ENCODE peak calls at places on chromosomes 13 and 19, in four cellular contexts. One of them, this sample, is unnamed.

GRCh38 chr19:45889210-45889885 is 3.4 kb upstream of the IRF2BP1 start:
- DNase-seq in heart left ventricle: no peak
- DNase-seq in A549: no peak
- DNase-seq in tibial nerve: no peak
- DNase-seq in this sample: no peak

GRCh38 chr19:4967738-4968461 is 1.0 kb upstream of the KDM4B start:
- DNase-seq in heart left ventricle: no peak
- DNase-seq in A549: no peak
- DNase-seq in tibial nerve: no peak
- DNase-seq in this sample: no peak

GRCh38 chr19:6473652-6474051 is 7.9 kb downstream of the DENND1C start:
- DNase-seq in heart left ventricle: no peak
- DNase-seq in A549: no peak
- DNase-seq in tibial nerve: no peak
- DNase-seq in this sample: no peak

GRCh38 chr13:44969858-44970484 is 19.3 kb downstream of the NUFIP1 start:
- DNase-seq in heart left ventricle: no peak
- DNase-seq in A549: peak; percentile 13
- DNase-seq in tibial nerve: no peak
- DNase-seq in this sample: no peak

GRCh38 chr13:92377396-92377795 is 849.2 kb upstream of the GPC6 start:
- DNase-seq in heart left ventricle: no peak
- DNase-seq in A549: no peak
- DNase-seq in tibial nerve: no peak
- DNase-seq in this sample: no peak

GRCh38 chr19:18496167-18496979 is 25.5 kb downstream of the ELL start:
- DNase-seq in heart left ventricle: no peak
- DNase-seq in A549: no peak
- DNase-seq in tibial nerve: no peak
- DNase-seq in this sample: peak; percentile 78

GRCh38 chr19:5060591-5061339 is 91.9 kb downstream of the KDM4B start:
- DNase-seq in heart left ventricle: no peak
- DNase-seq in A549: no peak
- DNase-seq in tibial nerve: no peak
- DNase-seq in this sample: no peak

GRCh38 chr19:18842166-18842565 is 10.4 kb downstream of the UPF1 start:
- DNase-seq in heart left ventricle: no peak
- DNase-seq in A549: no peak
- DNase-seq in tibial nerve: no peak
- DNase-seq in this sample: no peak

GRCh38 chr13:84400711-84401110 is 518.4 kb upstream of the SLITRK1 start:
- DNase-seq in heart left ventricle: no peak
- DNase-seq in A549: no peak
- DNase-seq in tibial nerve: no peak
- DNase-seq in this sample: peak; percentile 20

GRCh38 chr19:45424191-45425058 is 708 bp upstream of the ERCC1 start:
- DNase-seq in heart left ventricle: peak; percentile 72
- DNase-seq in A549: peak; percentile 96
- DNase-seq in tibial nerve: no peak
- DNase-seq in this sample: peak; percentile 59

GRCh38 chr19:39138221-39139211 is 12.9 kb downstream of the PAK4 start:
- DNase-seq in heart left ventricle: no peak
- DNase-seq in A549: no peak
- DNase-seq in tibial nerve: no peak
- DNase-seq in this sample: no peak

GRCh38 chr19:46265217-46265828 is 31.5 kb upstream of the HIF3A start:
- DNase-seq in heart left ventricle: peak; percentile 38
- DNase-seq in A549: peak; percentile 91
- DNase-seq in tibial nerve: no peak
- DNase-seq in this sample: peak; percentile 35

GRCh38 chr13:79075703-79076102 is 330.4 kb downstream of the RBM26 start:
- DNase-seq in heart left ventricle: no peak
- DNase-seq in A549: no peak
- DNase-seq in tibial nerve: no peak
- DNase-seq in this sample: no peak

GRCh38 chr19:18098891-18099622 is 1.5 kb downstream of the MAST3 start:
- DNase-seq in heart left ventricle: no peak
- DNase-seq in A549: no peak
- DNase-seq in tibial nerve: no peak
- DNase-seq in this sample: no peak

GRCh38 chr13:111399776-111400505 is 79.5 kb downstream of the TEX29 start:
- DNase-seq in heart left ventricle: no peak
- DNase-seq in A549: no peak
- DNase-seq in tibial nerve: no peak
- DNase-seq in this sample: no peak

GRCh38 chr19:14318873-14319272 is 62.4 kb upstream of the ADGRE5 start:
- DNase-seq in heart left ventricle: no peak
- DNase-seq in A549: no peak
- DNase-seq in tibial nerve: no peak
- DNase-seq in this sample: no peak

GRCh38 chr13:22212576-22212975 is 541.7 kb downstream of the FGF9 start:
- DNase-seq in heart left ventricle: no peak
- DNase-seq in A549: no peak
- DNase-seq in tibial nerve: no peak
- DNase-seq in this sample: no peak

GRCh38 chr13:46184277-46184699 is 2.3 kb upstream of the LCP1 start:
- DNase-seq in heart left ventricle: peak; percentile 31
- DNase-seq in A549: peak; percentile 10
- DNase-seq in tibial nerve: no peak
- DNase-seq in this sample: peak; percentile 11

GRCh38 chr13:113299951-113300350 is 2.9 kb downstream of the LAMP1 start:
- DNase-seq in heart left ventricle: no peak
- DNase-seq in A549: no peak
- DNase-seq in tibial nerve: no peak
- DNase-seq in this sample: no peak

GRCh38 chr13:33204130-33204927 is 81.2 kb downstream of the STARD13 start:
- DNase-seq in heart left ventricle: peak; percentile 90
- DNase-seq in A549: no peak
- DNase-seq in tibial nerve: peak; percentile 53
- DNase-seq in this sample: no peak

GRCh38 chr13:44903596-44903995 is 85.7 kb downstream of the NUFIP1 start:
- DNase-seq in heart left ventricle: peak; percentile 84
- DNase-seq in A549: no peak
- DNase-seq in tibial nerve: peak; percentile 85
- DNase-seq in this sample: no peak

GRCh38 chr19:45195764-45196163 is 17.2 kb downstream of the BLOC1S3 start:
- DNase-seq in heart left ventricle: no peak
- DNase-seq in A549: no peak
- DNase-seq in tibial nerve: no peak
- DNase-seq in this sample: no peak

GRCh38 chr13:106362637-106363036 is 172.8 kb downstream of the EFNB2 start:
- DNase-seq in heart left ventricle: no peak
- DNase-seq in A549: no peak
- DNase-seq in tibial nerve: no peak
- DNase-seq in this sample: no peak

GRCh38 chr13:53242015-53242414 is 213.4 kb downstream of the OLFM4 start:
- DNase-seq in heart left ventricle: no peak
- DNase-seq in A549: no peak
- DNase-seq in tibial nerve: no peak
- DNase-seq in this sample: no peak

GRCh38 chr13:63741029-63741813 is 2325.6 kb upstream of the PCDH20 start:
- DNase-seq in heart left ventricle: no peak
- DNase-seq in A549: no peak
- DNase-seq in tibial nerve: no peak
- DNase-seq in this sample: no peak

GRCh38 chr19:28836366-28836765 is 376.6 kb downstream of the UQCRFS1 start:
- DNase-seq in heart left ventricle: no peak
- DNase-seq in A549: no peak
- DNase-seq in tibial nerve: no peak
- DNase-seq in this sample: no peak

GRCh38 chr13:51019026-51019425 is 92.0 kb downstream of the C13orf42 start:
- DNase-seq in heart left ventricle: no peak
- DNase-seq in A549: no peak
- DNase-seq in tibial nerve: no peak
- DNase-seq in this sample: no peak

GRCh38 chr19:58346961-58347929 is 6.0 kb downstream of the A1BG start:
- DNase-seq in heart left ventricle: peak; percentile 60
- DNase-seq in A549: peak; percentile 65
- DNase-seq in tibial nerve: peak; percentile 21
- DNase-seq in this sample: peak; percentile 83

GRCh38 chr13:95902736-95903135 is 150.5 kb downstream of the UGGT2 start:
- DNase-seq in heart left ventricle: no peak
- DNase-seq in A549: no peak
- DNase-seq in tibial nerve: no peak
- DNase-seq in this sample: no peak

GRCh38 chr13:83691966-83692365 is 190.3 kb downstream of the SLITRK1 start:
- DNase-seq in heart left ventricle: no peak
- DNase-seq in A549: no peak
- DNase-seq in tibial nerve: no peak
- DNase-seq in this sample: no peak

GRCh38 chr19:42132030-42132628 is at the start of gene POU2F2:
- DNase-seq in heart left ventricle: peak; percentile 66
- DNase-seq in A549: no peak
- DNase-seq in tibial nerve: no peak
- DNase-seq in this sample: no peak
- TF ChIP-seq POLR2A in heart left ventricle: no peak
- TF ChIP-seq POLR2A in A549: no peak
- TF ChIP-seq POLR2A in tibial nerve: no peak
- TF ChIP-seq POLR2A in this sample: no peak

GRCh38 chr19:47352095-47352494 is 3.0 kb downstream of the DHX34 start:
- DNase-seq in heart left ventricle: no peak
- DNase-seq in A549: no peak
- DNase-seq in tibial nerve: no peak
- DNase-seq in this sample: no peak

GRCh38 chr19:47351545-47351944 is 2.4 kb downstream of the DHX34 start:
- DNase-seq in heart left ventricle: no peak
- DNase-seq in A549: peak; percentile 60
- DNase-seq in tibial nerve: no peak
- DNase-seq in this sample: no peak

GRCh38 chr19:47353307-47353712 is 4.2 kb downstream of the DHX34 start:
- DNase-seq in heart left ventricle: peak; percentile 67
- DNase-seq in A549: no peak
- DNase-seq in tibial nerve: no peak
- DNase-seq in this sample: no peak

GRCh38 chr19:47350599-47350998 is 1.5 kb downstream of the DHX34 start:
- DNase-seq in heart left ventricle: no peak
- DNase-seq in A549: no peak
- DNase-seq in tibial nerve: no peak
- DNase-seq in this sample: no peak

DNA sequence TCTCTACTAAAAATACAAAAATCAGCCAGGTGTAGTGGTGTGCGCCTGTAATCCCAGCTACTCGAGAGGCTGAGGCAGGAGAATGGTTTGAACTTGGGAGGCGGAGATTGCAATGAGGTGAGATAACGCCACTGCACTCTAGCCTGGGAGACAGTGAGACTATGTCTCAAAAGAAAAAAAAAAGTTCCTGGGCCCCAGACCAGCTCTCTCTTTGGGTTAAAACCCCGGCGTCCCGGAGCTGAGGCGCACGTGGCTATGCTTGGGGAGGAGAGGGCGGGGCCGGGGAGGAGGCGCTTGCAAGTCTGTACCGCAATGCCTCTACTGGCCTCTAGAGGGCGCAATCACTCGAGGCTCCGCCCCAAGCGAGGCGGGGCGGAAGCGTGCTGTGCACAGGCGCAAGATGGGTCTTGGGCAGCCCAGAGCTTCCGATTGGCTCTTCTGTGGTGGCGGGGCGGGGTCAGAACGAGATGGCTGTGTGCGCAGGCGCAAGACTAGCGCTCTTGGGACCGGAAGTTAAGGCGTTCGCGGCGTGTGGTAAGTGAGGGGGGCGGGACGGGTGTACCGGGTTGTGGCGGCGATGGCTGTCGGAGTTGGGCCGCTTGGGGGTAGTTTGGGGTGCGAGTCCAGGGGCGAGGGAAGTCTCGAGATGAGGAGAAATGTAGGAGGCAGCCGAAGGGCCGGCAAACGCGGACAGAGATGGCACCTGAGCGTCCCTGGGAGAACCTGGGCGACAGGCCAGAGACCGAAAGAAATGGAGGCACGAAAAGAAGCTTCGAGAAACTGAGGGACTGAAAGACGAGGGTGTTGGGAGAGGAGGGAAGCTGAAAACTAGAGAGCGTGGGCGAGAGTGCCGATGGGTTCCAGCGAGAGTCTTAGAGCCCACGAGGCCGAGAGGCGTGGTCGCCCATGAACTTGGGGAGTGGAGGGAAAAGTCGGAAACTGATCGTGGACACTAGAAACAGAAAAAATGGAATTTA is at the start of gene DHX34:
- DNase-seq in heart left ventricle: peak; percentile 98
- DNase-seq in A549: peak; percentile 100
- DNase-seq in tibial nerve: peak; percentile 97
- DNase-seq in this sample: peak; percentile 90
- TF ChIP-seq POLR2A in heart left ventricle: peak; percentile 72
- TF ChIP-seq POLR2A in A549: peak; percentile 91
- TF ChIP-seq POLR2A in tibial nerve: peak; percentile 67
- TF ChIP-seq POLR2A in this sample: peak; percentile 73

DNA sequence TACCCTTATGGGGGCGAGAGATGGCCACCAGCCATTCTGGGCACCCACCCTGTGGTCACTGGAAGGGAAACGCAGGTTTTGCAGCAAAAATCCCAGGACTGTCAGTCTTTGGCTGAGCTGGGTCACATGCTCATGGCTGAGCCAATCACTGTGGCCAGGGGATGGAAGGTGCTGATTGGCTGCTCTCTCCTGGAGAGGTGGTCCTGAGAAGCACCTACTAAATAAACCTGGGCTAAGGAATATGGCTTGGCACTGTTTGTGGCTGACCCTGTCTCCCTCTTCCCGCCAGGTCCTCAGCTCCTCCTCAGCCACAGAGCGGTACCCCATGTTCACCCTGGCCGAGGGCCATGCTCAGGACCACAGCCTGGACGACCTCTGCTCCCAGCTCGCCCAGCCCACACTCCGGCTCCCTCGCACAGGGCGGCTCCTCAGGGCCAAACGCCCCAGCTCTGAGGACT is 8.9 kb downstream of the ATG4D start:
- DNase-seq in heart left ventricle: no peak
- DNase-seq in A549: peak; percentile 48
- DNase-seq in tibial nerve: no peak
- DNase-seq in this sample: no peak
- TF ChIP-seq POLR2A in heart left ventricle: no peak
- TF ChIP-seq POLR2A in A549: no peak
- TF ChIP-seq POLR2A in tibial nerve: no peak
- TF ChIP-seq POLR2A in this sample: no peak

GRCh38 chr19:7921302-7921954 is 1.3 kb downstream of the SNAPC2 start:
- DNase-seq in heart left ventricle: no peak
- DNase-seq in A549: no peak
- DNase-seq in tibial nerve: no peak
- DNase-seq in this sample: no peak

GRCh38 chr19:7921955-7922840 is 2.1 kb downstream of the SNAPC2 start:
- DNase-seq in heart left ventricle: no peak
- DNase-seq in A549: no peak
- DNase-seq in tibial nerve: no peak
- DNase-seq in this sample: no peak

GRCh38 chr19:7920520-7921301 is 573 bp downstream of the SNAPC2 start:
- DNase-seq in heart left ventricle: peak; percentile 100
- DNase-seq in A549: peak; percentile 41
- DNase-seq in tibial nerve: peak; percentile 100
- DNase-seq in this sample: peak; percentile 86

GRCh38 chr19:7918615-7919421 is 1.3 kb upstream of the SNAPC2 start:
- DNase-seq in heart left ventricle: no peak
- DNase-seq in A549: no peak
- DNase-seq in tibial nerve: no peak
- DNase-seq in this sample: no peak

GRCh38 chr19:7919681-7920519 is at the start of gene SNAPC2:
- DNase-seq in heart left ventricle: peak; percentile 98
- DNase-seq in A549: peak; percentile 60
- DNase-seq in tibial nerve: peak; percentile 93
- DNase-seq in this sample: peak; percentile 94
- TF ChIP-seq POLR2A in heart left ventricle: peak; percentile 74
- TF ChIP-seq POLR2A in A549: peak; percentile 51
- TF ChIP-seq POLR2A in tibial nerve: peak; percentile 40
- TF ChIP-seq POLR2A in this sample: peak; percentile 66